ENCODE peak calls at places on chromosomes 12 and 14, in six cellular contexts. One of them, this sample, is unnamed.

GRCh38 chr12:110340706-110341105 is 59.7 kb downstream of the ATP2A2 start:
- DNase-seq in fibroblast of lung: peak
- DNase-seq in H9: no peak
- DNase-seq in RWPE2: no peak
- DNase-seq in IMR-90: no peak
- DNase-seq in neural progenitor cell: no peak
- DNase-seq in this sample: no peak

GRCh38 chr14:50762001-50762930 is 68.7 kb downstream of the NIN start:
- DNase-seq in H9: no peak
- DNase-seq in fibroblast of lung: peak
- DNase-seq in IMR-90: peak
- DNase-seq in neural progenitor cell: no peak
- DNase-seq in RWPE2: no peak
- DNase-seq in this sample: peak

GRCh38 chr14:73787760-73788508 is 63.7 kb upstream of the PTGR2 start:
- DNase-seq in IMR-90: peak
- DNase-seq in RWPE2: peak
- DNase-seq in neural progenitor cell: peak
- DNase-seq in H9: no peak
- DNase-seq in fibroblast of lung: peak
- DNase-seq in this sample: no peak

GRCh38 chr14:99260652-99261551 is 11.1 kb downstream of the BCL11B start:
- DNase-seq in IMR-90: no peak
- DNase-seq in neural progenitor cell: peak
- DNase-seq in H9: no peak
- DNase-seq in fibroblast of lung: no peak
- DNase-seq in RWPE2: no peak
- DNase-seq in this sample: no peak

GRCh38 chr14:100679707-100680438 is 46.8 kb upstream of the DLK1 start:
- DNase-seq in IMR-90: peak
- DNase-seq in fibroblast of lung: peak
- DNase-seq in neural progenitor cell: no peak
- DNase-seq in RWPE2: no peak
- DNase-seq in H9: no peak
- DNase-seq in this sample: peak

GRCh38 chr12:71475280-71475679 is 35.7 kb downstream of the LGR5 start:
- DNase-seq in fibroblast of lung: no peak
- DNase-seq in H9: no peak
- DNase-seq in IMR-90: no peak
- DNase-seq in neural progenitor cell: no peak
- DNase-seq in RWPE2: no peak
- DNase-seq in this sample: no peak

GRCh38 chr14:23364164-23364571 is 804 bp downstream of the EFS start:
- DNase-seq in neural progenitor cell: no peak
- DNase-seq in IMR-90: no peak
- DNase-seq in fibroblast of lung: peak
- DNase-seq in RWPE2: peak
- DNase-seq in H9: peak
- DNase-seq in this sample: peak

GRCh38 chr12:107200394-107200793 is 107.0 kb upstream of the CRY1 start:
- DNase-seq in fibroblast of lung: peak
- DNase-seq in H9: no peak
- DNase-seq in neural progenitor cell: no peak
- DNase-seq in RWPE2: no peak
- DNase-seq in IMR-90: peak
- DNase-seq in this sample: no peak

GRCh38 chr14:24938593-24938992 is 111.4 kb downstream of the STXBP6 start:
- DNase-seq in IMR-90: peak
- DNase-seq in H9: no peak
- DNase-seq in fibroblast of lung: peak
- DNase-seq in neural progenitor cell: peak
- DNase-seq in RWPE2: no peak
- DNase-seq in this sample: peak

DNA sequence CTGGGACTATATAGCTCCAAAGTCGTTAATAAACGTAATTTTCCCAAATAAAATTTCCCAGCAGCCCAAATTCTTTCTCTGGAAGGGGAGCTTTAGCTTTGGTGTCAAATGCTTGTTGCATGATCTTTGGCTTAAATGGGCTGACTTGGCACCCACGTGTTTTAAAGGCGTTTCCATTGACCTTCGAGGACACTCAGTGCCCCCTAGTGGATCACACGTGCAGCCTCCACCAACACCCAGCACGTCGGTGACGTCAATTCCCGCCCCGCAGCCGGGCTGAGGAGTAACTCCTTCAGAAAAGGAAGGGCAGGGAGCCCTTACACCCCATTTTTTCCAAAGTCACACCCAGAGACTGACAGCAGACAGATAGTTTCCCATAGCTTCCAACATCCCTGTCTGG is 707.8 kb downstream of the AACS start:
- DNase-seq in H9: peak
- DNase-seq in RWPE2: no peak
- DNase-seq in neural progenitor cell: peak
- DNase-seq in IMR-90: no peak
- DNase-seq in fibroblast of lung: peak
- DNase-seq in this sample: no peak
- TF ChIP-seq CTCF in H9: peak
- TF ChIP-seq CTCF in RWPE2: peak
- TF ChIP-seq CTCF in neural progenitor cell: peak
- TF ChIP-seq CTCF in IMR-90: no peak
- TF ChIP-seq CTCF in fibroblast of lung: no peak
- TF ChIP-seq CTCF in this sample: peak

GRCh38 chr12:25935355-25936144 is 22.9 kb upstream of the RASSF8 start:
- DNase-seq in RWPE2: no peak
- DNase-seq in fibroblast of lung: peak
- DNase-seq in H9: no peak
- DNase-seq in neural progenitor cell: peak
- DNase-seq in IMR-90: no peak
- DNase-seq in this sample: no peak
- TF ChIP-seq CTCF in RWPE2: no peak
- TF ChIP-seq CTCF in fibroblast of lung: no peak
- TF ChIP-seq CTCF in H9: no peak
- TF ChIP-seq CTCF in neural progenitor cell: peak
- TF ChIP-seq CTCF in IMR-90: no peak
- TF ChIP-seq CTCF in this sample: no peak

GRCh38 chr14:103607039-103607668 is 21.9 kb upstream of the KLC1 start:
- DNase-seq in RWPE2: no peak
- DNase-seq in IMR-90: peak
- DNase-seq in H9: peak
- DNase-seq in fibroblast of lung: peak
- DNase-seq in neural progenitor cell: peak
- DNase-seq in this sample: peak
- TF ChIP-seq CTCF in RWPE2: peak
- TF ChIP-seq CTCF in IMR-90: peak
- TF ChIP-seq CTCF in H9: peak
- TF ChIP-seq CTCF in fibroblast of lung: peak
- TF ChIP-seq CTCF in neural progenitor cell: peak
- TF ChIP-seq CTCF in this sample: no peak

GRCh38 chr12:109130755-109131521 is 14.6 kb downstream of the ACACB start:
- DNase-seq in RWPE2: no peak
- DNase-seq in H9: no peak
- DNase-seq in fibroblast of lung: no peak
- DNase-seq in IMR-90: no peak
- DNase-seq in neural progenitor cell: peak
- DNase-seq in this sample: no peak

GRCh38 chr12:109137055-109137454 is 20.7 kb downstream of the ACACB start:
- DNase-seq in neural progenitor cell: no peak
- DNase-seq in fibroblast of lung: no peak
- DNase-seq in IMR-90: no peak
- DNase-seq in H9: no peak
- DNase-seq in RWPE2: no peak
- DNase-seq in this sample: no peak

GRCh38 chr12:109130297-109130696 is 13.9 kb downstream of the ACACB start:
- DNase-seq in IMR-90: no peak
- DNase-seq in H9: no peak
- DNase-seq in RWPE2: no peak
- DNase-seq in neural progenitor cell: no peak
- DNase-seq in fibroblast of lung: no peak
- DNase-seq in this sample: no peak

GRCh38 chr12:109131522-109132050 is 15.2 kb downstream of the ACACB start:
- DNase-seq in neural progenitor cell: no peak
- DNase-seq in H9: no peak
- DNase-seq in RWPE2: no peak
- DNase-seq in IMR-90: no peak
- DNase-seq in fibroblast of lung: no peak
- DNase-seq in this sample: no peak

DNA sequence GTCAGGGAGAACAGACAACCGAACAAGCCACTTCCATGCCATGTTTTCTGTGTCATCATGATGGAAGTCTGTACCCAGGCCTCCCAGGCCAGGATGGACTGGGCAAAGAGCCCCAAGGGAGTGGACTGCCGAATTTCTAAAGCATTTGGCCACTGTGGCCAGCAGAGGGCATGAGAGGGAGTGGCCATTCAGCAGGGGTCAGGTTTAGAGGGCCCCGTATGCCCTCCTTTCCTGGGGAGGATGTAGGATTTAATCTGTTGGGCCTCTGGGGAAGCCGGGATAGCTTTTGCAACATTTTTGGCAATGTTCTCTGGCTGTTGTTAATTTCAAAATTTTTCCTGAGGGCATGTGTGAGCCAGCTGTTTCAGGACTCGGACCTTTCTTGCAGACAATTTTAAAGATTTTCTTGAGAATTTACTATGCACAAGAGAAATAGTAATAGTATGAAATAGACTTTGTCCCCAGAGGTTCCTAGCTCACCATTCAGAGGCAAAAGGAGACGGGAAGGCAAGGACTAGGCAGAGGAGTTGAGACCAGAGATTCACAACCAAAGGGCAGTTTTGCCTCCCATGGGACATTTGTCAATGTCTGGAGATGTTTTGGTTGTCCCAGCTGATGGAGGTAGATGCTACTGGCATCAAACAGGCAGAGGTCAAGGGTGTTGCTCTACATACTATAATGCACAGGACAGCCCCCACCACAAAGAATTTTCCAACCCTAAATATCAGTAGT is 18.0 kb downstream of the ACACB start:
- DNase-seq in RWPE2: no peak
- DNase-seq in H9: peak
- DNase-seq in neural progenitor cell: peak
- DNase-seq in IMR-90: no peak
- DNase-seq in fibroblast of lung: no peak
- DNase-seq in this sample: peak
- TF ChIP-seq CTCF in RWPE2: peak
- TF ChIP-seq CTCF in H9: peak
- TF ChIP-seq CTCF in neural progenitor cell: peak
- TF ChIP-seq CTCF in IMR-90: peak
- TF ChIP-seq CTCF in fibroblast of lung: peak
- TF ChIP-seq CTCF in this sample: peak

GRCh38 chr12:6867407-6868210 is at the start of gene TPI1:
- DNase-seq in RWPE2: peak
- DNase-seq in neural progenitor cell: peak
- DNase-seq in H9: peak
- DNase-seq in IMR-90: peak
- DNase-seq in fibroblast of lung: peak
- DNase-seq in this sample: peak
- TF ChIP-seq CTCF in RWPE2: no peak
- TF ChIP-seq CTCF in neural progenitor cell: no peak
- TF ChIP-seq CTCF in H9: no peak
- TF ChIP-seq CTCF in IMR-90: no peak
- TF ChIP-seq CTCF in fibroblast of lung: no peak
- TF ChIP-seq CTCF in this sample: peak

DNA sequence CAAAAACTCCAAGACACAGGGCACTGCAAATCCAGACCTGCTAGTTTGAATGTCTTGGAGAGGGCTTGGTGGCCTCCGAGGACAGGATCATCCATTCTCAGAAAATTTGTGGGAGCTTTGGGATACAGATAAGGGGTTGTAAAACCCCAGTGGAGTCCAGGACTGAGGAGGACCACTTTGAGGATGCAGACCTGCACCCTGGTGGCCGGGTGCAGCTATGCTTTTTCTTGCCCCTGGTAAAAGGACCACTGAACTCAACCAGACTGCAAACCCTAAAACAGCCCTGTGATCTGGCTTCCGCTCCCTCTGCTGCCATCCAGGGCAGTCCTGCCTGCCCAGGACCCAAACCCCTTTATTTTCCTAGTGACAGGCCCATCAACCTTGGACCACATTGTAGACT is 169.5 kb upstream of the DAAM1 start:
- DNase-seq in neural progenitor cell: peak
- DNase-seq in RWPE2: no peak
- DNase-seq in IMR-90: peak
- DNase-seq in H9: peak
- DNase-seq in fibroblast of lung: no peak
- DNase-seq in this sample: no peak
- TF ChIP-seq CTCF in neural progenitor cell: peak
- TF ChIP-seq CTCF in RWPE2: peak
- TF ChIP-seq CTCF in IMR-90: peak
- TF ChIP-seq CTCF in H9: peak
- TF ChIP-seq CTCF in fibroblast of lung: peak
- TF ChIP-seq CTCF in this sample: peak

This sample was measured in HFFc6.